ENCODE peak calls at places on chromosomes 11 and 22, in six cellular contexts. R is body of pancreas, T is brain microvascular endothelial cell, C is PC-9, B is right cardiac atrium, J is lung. Z is an unnamed sample.

GRCh38 chr11:119144825-119145476 is 3.9 kb upstream of the ABCG4 start:
- DNase-seq in R (peak; percentile 69), T (peak; percentile 67), C (peak; percentile 63), B (peak; percentile 70), J (peak; percentile 65), Z (no peak)

GRCh38 chr11:58562375-58562800 is 13.3 kb downstream of the LPXN start:
- DNase-seq in R (no peak), T (no peak), C (no peak), B (no peak), J (no peak), Z (no peak)

GRCh38 chr11:107756553-107756952 is 44.7 kb upstream of the SLN start:
- DNase-seq in R (no peak), T (no peak), C (no peak), B (no peak), J (no peak), Z (no peak)

GRCh38 chr11:11500744-11501487 is 120.9 kb downstream of the GALNT18 start:
- DNase-seq in R (no peak), T (no peak), C (no peak), B (no peak), J (no peak), Z (no peak)

GRCh38 chr22:44207173-44207980 is 26.7 kb downstream of the PARVG start:
- DNase-seq in R (no peak), T (no peak), C (no peak), B (no peak), J (no peak), Z (no peak)

GRCh38 chr11:47467372-47467771 is 18.4 kb upstream of the RAPSN start:
- DNase-seq in R (peak; percentile 54), T (no peak), C (peak; percentile 43), B (no peak), J (no peak), Z (no peak)

GRCh38 chr11:114291847-114292680 is 4.1 kb upstream of the NNMT start:
- DNase-seq in R (no peak), T (peak; percentile 83), C (no peak), B (no peak), J (no peak), Z (no peak)

GRCh38 chr11:34997872-34998548 is 81.6 kb downstream of the PDHX start:
- DNase-seq in R (no peak), T (no peak), C (no peak), B (no peak), J (no peak), Z (no peak)

GRCh38 chr11:20610825-20611224 is 11.4 kb downstream of the SLC6A5 start:
- DNase-seq in R (no peak), T (no peak), C (no peak), B (no peak), J (no peak), Z (no peak)

GRCh38 chr11:15965562-15966250 is 390.6 kb downstream of the SOX6 start:
- DNase-seq in R (peak; percentile 40), T (no peak), C (peak; percentile 64), B (no peak), J (peak; percentile 58), Z (no peak)

GRCh38 chr11:73228268-73229134 is 10.4 kb downstream of the P2RY2 start:
- DNase-seq in R (no peak), T (no peak), C (no peak), B (no peak), J (no peak), Z (no peak)

GRCh38 chr11:2891901-2892214 is 6.3 kb upstream of the CDKN1C start:
- DNase-seq in R (peak; percentile 89), T (no peak), C (no peak), B (peak; percentile 61), J (peak; percentile 48), Z (no peak)

GRCh38 chr11:128776434-128777284 is 82.8 kb downstream of the FLI1 start:
- DNase-seq in R (peak; percentile 56), T (peak; percentile 59), C (no peak), B (peak; percentile 77), J (no peak), Z (no peak)

GRCh38 chr11:112837162-112837826 is 123.9 kb upstream of the NCAM1 start:
- DNase-seq in R (peak; percentile 18), T (no peak), C (no peak), B (no peak), J (no peak), Z (peak; percentile 89)

GRCh38 chr11:73531386-73531785 is 66.5 kb downstream of the FAM168A start:
- DNase-seq in R (no peak), T (no peak), C (no peak), B (no peak), J (no peak), Z (no peak)

GRCh38 chr11:61172888-61173287 is 11.7 kb upstream of the VPS37C start:
- DNase-seq in R (no peak), T (no peak), C (no peak), B (no peak), J (no peak), Z (no peak)
- H3K4me3 ChIP-seq in R (no peak overlapping the region), T (no peak overlapping the region), C (no peak overlapping the region), B (no peak overlapping the region), J (no peak overlapping the region), Z (no peak overlapping the region)

GRCh38 chr22:43127166-43127908 is 15.9 kb downstream of the MCAT start:
- DNase-seq in R (no peak), T (no peak), C (peak; percentile 91), B (no peak), J (no peak), Z (no peak)

GRCh38 chr22:43128928-43129424 is 14.2 kb downstream of the MCAT start:
- DNase-seq in R (peak; percentile 36), T (no peak), C (peak; percentile 73), B (no peak), J (no peak), Z (no peak)

GRCh38 chr22:43129426-43130425 is 13.5 kb downstream of the MCAT start:
- DNase-seq in R (no peak), T (no peak), C (no peak), B (no peak), J (no peak), Z (no peak)

GRCh38 chr22:43128116-43128515 is 15.1 kb downstream of the MCAT start:
- DNase-seq in R (no peak), T (no peak), C (peak; percentile 35), B (no peak), J (no peak), Z (no peak)

DNA sequence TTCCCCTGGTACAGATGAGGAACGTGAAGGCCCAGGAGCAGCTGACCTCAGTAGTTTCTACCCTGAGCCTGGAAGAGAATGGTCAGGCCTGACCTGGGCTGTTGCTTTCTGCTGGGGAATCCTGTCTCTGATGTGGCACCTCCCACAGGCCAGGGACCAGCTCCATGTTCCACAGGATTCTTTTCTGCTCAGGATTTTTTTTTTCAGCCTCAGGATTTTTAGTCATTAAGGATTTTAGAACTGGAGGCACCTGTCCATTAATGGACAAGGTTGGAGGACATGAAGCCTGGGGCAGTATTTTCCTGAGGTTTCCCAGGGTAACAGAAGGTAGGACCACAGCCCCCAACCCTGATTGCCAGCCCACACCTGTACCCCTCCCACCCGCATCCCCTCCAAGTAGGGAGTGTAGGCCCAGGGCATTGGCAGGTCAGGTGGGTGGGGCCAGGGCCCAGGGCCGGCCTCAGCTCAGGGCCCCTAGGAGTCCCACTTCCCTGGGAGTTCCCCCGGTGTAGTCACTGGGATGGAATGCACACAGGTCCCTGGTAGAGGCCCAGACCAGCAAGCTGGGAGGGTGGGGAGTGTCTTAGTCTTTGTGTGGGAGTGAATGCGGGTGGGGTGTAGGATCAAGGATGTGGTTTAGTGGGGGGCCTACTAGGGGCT is 16.1 kb downstream of the BIK start:
- DNase-seq in R (peak; percentile 43), T (peak; percentile 79), C (peak; percentile 89), B (no peak), J (no peak), Z (no peak)
- H3K4me3 ChIP-seq in R (no peak overlapping the region), T (no peak overlapping the region), C (peak overlapping the region; percentile 10), B (no peak overlapping the region), J (no peak overlapping the region), Z (no peak overlapping the region)

GRCh38 chr22:50504245-50505211 is 3.0 kb downstream of the LMF2 start:
- DNase-seq in R (peak; percentile 91), T (no peak), C (no peak), B (no peak), J (no peak), Z (no peak)

GRCh38 chr22:50506611-50507420 is 686 bp downstream of the LMF2 start:
- DNase-seq in R (peak; percentile 91), T (no peak), C (no peak), B (peak; percentile 52), J (no peak), Z (no peak)

GRCh38 chr22:50505776-50506610 is 1.5 kb downstream of the LMF2 start:
- DNase-seq in R (peak; percentile 65), T (no peak), C (no peak), B (no peak), J (no peak), Z (no peak)

GRCh38 chr22:50503475-50504145 is 3.9 kb downstream of the LMF2 start:
- DNase-seq in R (peak; percentile 30), T (no peak), C (no peak), B (no peak), J (no peak), Z (no peak)

GRCh38 chr22:50505276-50505775 is 2.2 kb downstream of the LMF2 start:
- DNase-seq in R (no peak), T (no peak), C (no peak), B (no peak), J (no peak), Z (no peak)
- H3K4me3 ChIP-seq in R (no peak overlapping the region), T (no peak overlapping the region), C (no peak overlapping the region), B (no peak overlapping the region), J (no peak overlapping the region), Z (no peak overlapping the region)

DNA sequence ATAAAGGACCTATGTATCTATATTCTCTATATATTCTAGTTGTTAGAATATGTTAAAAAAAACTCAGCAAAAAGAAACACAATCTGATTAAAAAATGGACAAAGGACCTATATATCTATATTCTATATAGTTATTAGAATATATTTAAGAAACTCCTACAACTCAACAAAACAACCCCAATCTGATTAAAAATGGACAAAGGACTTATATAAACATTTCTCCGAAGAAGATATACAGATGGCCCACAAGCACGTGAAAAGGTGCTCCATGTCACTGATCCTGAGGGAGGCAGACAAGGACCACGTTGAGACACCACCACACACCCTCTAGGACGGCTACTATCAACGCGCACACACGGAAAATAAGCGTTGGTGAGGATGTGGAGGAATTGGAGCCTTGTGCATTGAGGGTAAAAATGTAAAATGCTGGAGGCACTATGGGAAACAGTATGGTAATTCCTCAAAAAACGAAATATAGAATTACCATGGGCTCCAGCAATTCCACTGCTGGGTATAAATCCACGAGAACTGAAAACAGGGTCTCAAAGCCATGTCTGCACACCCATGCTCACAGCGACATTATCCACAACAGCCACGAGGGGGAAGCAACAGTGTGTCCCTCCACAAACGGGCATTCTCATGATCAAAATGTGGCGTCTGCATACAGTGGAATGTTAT is 22.7 kb downstream of the YPEL1 start:
- DNase-seq in R (peak; percentile 71), T (peak; percentile 71), C (peak; percentile 37), B (peak; percentile 64), J (peak; percentile 74), Z (no peak)
- H3K4me3 ChIP-seq in R (no peak overlapping the region), T (peak overlapping the region; percentile 2), C (no peak overlapping the region), B (no peak overlapping the region), J (no peak overlapping the region), Z (peak overlapping the region; percentile 14)

GRCh38 chr11:18321991-18322711 is at the start of the genes GTF2H1 and HPS5:
- DNase-seq in R (peak; percentile 96), T (peak; percentile 97), C (peak; percentile 95), B (peak; percentile 97), J (peak; percentile 97), Z (peak; percentile 99)
- H3K4me3 ChIP-seq in R (peak within 1 kb of the TSS; percentile 72), T (peak within 1 kb of the TSS; percentile 84), C (peak within 1 kb of the TSS; percentile 82), B (peak within 1 kb of the TSS; percentile 80), J (peak within 1 kb of the TSS; percentile 74), Z (peak within 1 kb of the TSS; percentile 74)

Z was measured in esophagus muscularis mucosa.